ENCODE peak calls at places on chromosomes 13 and 19, in six cellular contexts. K is AG09309, D is A549, L is HCT116, X is fibroblast of the aortic adventitia, E is HL-60. U is an unnamed sample.

GRCh38 chr13:25421602-25422001 is 49.8 kb downstream of the ATP8A2 start:
- DNase-seq in K (no peak), D (no peak), L (no peak), X (no peak), E (no peak), U (no peak)

GRCh38 chr19:48770223-48770622 is 14.9 kb downstream of the FGF21 start:
- DNase-seq in K (peak; percentile 84), D (no peak), L (no peak), X (peak; percentile 71), E (no peak), U (peak; percentile 60)

GRCh38 chr13:70183041-70183440 is 74.8 kb upstream of the KLHL1 start:
- DNase-seq in K (no peak), D (no peak), L (no peak), X (no peak), E (no peak), U (no peak)

GRCh38 chr13:93397619-93398018 is 171.0 kb downstream of the GPC6 start:
- DNase-seq in K (no peak), D (no peak), L (no peak), X (no peak), E (no peak), U (no peak)

GRCh38 chr19:45528149-45528743 is 21.0 kb downstream of the VASP start:
- DNase-seq in K (no peak), D (no peak), L (no peak), X (peak; percentile 45), E (no peak), U (peak; percentile 29)

GRCh38 chr19:1042689-1043511 is 3.0 kb downstream of the ABCA7 start:
- DNase-seq in K (no peak), D (no peak), L (no peak), X (no peak), E (no peak), U (no peak)

GRCh38 chr13:93238711-93239110 is 12.1 kb downstream of the GPC6 start:
- DNase-seq in K (no peak), D (no peak), L (no peak), X (no peak), E (no peak), U (no peak)

GRCh38 chr19:15074371-15074770 is 7.6 kb upstream of the OR1I1 start:
- DNase-seq in K (no peak), D (no peak), L (no peak), X (no peak), E (no peak), U (no peak)

GRCh38 chr19:19406878-19407639 is 1.6 kb downstream of the GATAD2A start:
- DNase-seq in K (no peak), D (no peak), L (no peak), X (peak; percentile 53), E (peak; percentile 67), U (peak; percentile 55)

GRCh38 chr13:41520699-41521630 is 63.6 kb downstream of the RGCC start:
- DNase-seq in K (no peak), D (no peak), L (no peak), X (no peak), E (no peak), U (no peak)

GRCh38 chr19:43574424-43575155 is 737 bp downstream of the XRCC1 start:
- DNase-seq in K (no peak), D (no peak), L (no peak), X (no peak), E (no peak), U (no peak)

GRCh38 chr13:44734204-44734707 is 158.1 kb upstream of the TSC22D1 start:
- DNase-seq in K (no peak), D (no peak), L (no peak), X (peak; percentile 87), E (no peak), U (peak; percentile 38)

GRCh38 chr13:110416131-110416584 is 109.1 kb downstream of the COL4A2 start:
- DNase-seq in K (no peak), D (no peak), L (no peak), X (peak; percentile 59), E (no peak), U (peak; percentile 66)

GRCh38 chr19:50568321-50569022 is at the start of gene LRRC4B:
- DNase-seq in K (no peak), D (no peak), L (no peak), X (no peak), E (no peak), U (peak; percentile 15)

GRCh38 chr13:86976521-86977324 is 694.4 kb upstream of the SLITRK5 start:
- DNase-seq in K (no peak), D (no peak), L (no peak), X (peak; percentile 1), E (no peak), U (no peak)

GRCh38 chr19:42090687-42091086 is 14.7 kb downstream of the ZNF574 start:
- DNase-seq in K (no peak), D (no peak), L (no peak), X (no peak), E (no peak), U (no peak)

GRCh38 chr13:59487883-59488282 is 675.8 kb downstream of the DIAPH3 start:
- DNase-seq in K (no peak), D (no peak), L (no peak), X (no peak), E (no peak), U (no peak)

GRCh38 chr19:611506-611869 is 21.8 kb downstream of the HCN2 start:
- DNase-seq in K (peak; percentile 96), D (no peak), L (no peak), X (peak; percentile 57), E (no peak), U (peak; percentile 63)

GRCh38 chr13:90979059-90979458 is 368.4 kb upstream of the MIR17HG start:
- DNase-seq in K (no peak), D (no peak), L (no peak), X (no peak), E (no peak), U (no peak)

GRCh38 chr13:102825921-102826706 is 19.7 kb upstream of the ERCC5 start:
- DNase-seq in K (peak; percentile 83), D (no peak), L (no peak), X (peak; percentile 97), E (no peak), U (peak; percentile 96)

GRCh38 chr13:36282818-36283432 is 14.7 kb downstream of the CCDC169 start:
- DNase-seq in K (no peak), D (peak; percentile 3), L (peak; percentile 2), X (peak; percentile 77), E (no peak), U (peak; percentile 71)

GRCh38 chr13:87311165-87311564 is 360.0 kb upstream of the SLITRK5 start:
- DNase-seq in K (no peak), D (no peak), L (no peak), X (no peak), E (no peak), U (no peak)

GRCh38 chr13:112710855-112711527 is 21.2 kb downstream of the ATP11A start:
- DNase-seq in K (no peak), D (no peak), L (no peak), X (no peak), E (no peak), U (no peak)

GRCh38 chr13:112713517-112714253 is 23.8 kb downstream of the ATP11A start:
- DNase-seq in K (no peak), D (no peak), L (no peak), X (peak; percentile 19), E (no peak), U (no peak)

GRCh38 chr13:112711528-112712265 is 21.9 kb downstream of the ATP11A start:
- DNase-seq in K (peak; percentile 93), D (peak; percentile 87), L (peak; percentile 85), X (peak; percentile 99), E (no peak), U (peak; percentile 97)

GRCh38 chr13:112714366-112714765 is 24.5 kb downstream of the ATP11A start:
- DNase-seq in K (no peak), D (no peak), L (no peak), X (no peak), E (no peak), U (no peak)

GRCh38 chr13:112712451-112712881 is 22.6 kb downstream of the ATP11A start:
- DNase-seq in K (no peak), D (no peak), L (no peak), X (no peak), E (no peak), U (no peak)
- H3K4me3 ChIP-seq in K (no peak overlapping the region), D (no peak overlapping the region), L (no peak overlapping the region), X (no peak overlapping the region), E (no peak overlapping the region), U (no peak overlapping the region)

DNA sequence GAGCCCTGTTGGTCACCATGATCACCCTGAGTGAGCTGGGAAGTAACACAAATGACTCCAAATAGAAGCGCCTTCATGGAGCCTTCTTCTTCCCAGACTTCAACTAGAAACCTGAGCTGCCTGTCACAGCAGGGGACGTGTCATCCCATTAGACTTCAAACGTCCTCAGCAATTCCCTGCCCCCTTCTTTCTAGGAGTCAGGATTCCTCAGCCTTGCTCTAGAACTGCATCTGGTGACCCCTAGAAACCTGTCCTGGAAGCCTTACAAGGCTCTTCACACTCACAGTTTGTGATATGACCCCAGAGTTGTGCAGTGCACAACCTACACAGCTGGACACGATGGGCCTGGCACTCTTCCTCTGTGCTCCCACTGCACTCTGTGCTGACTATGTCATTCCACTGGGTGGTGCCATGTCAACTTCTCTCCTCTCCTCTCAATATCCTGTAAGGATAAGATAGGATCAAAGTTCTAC is 23.6 kb upstream of the TTYH1 start:
- DNase-seq in K (no peak), D (no peak), L (no peak), X (no peak), E (no peak), U (no peak)
- TF ChIP-seq CTCF in K (no peak), D (no peak), L (peak; percentile 54), X (no peak), E (peak; percentile 8), U (no peak)

DNA sequence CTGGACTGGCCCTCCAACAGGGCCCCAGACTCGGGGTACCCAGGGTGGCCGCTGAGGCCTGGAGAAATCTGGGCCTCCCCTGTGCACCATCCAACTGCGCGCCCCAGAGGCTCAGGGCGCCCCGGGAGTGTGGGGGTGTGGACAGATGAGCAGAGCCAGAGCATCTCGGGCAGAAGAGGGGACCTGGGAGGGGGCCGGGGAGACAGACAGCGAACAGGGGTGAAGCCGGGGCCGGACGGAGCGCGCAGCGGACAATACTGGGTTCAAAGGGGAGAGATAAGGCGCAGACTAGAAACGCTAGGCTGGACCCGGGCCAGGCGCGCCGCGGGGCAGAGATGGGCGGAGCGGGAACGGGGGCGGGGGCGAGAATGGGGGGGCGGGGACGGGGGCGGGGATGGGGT is 460 bp upstream of the CERS4 start:
- DNase-seq in K (no peak), D (no peak), L (no peak), X (peak; percentile 9), E (no peak), U (no peak)
- H3K4me3 ChIP-seq in K (no peak overlapping the region), D (peak overlapping the region; percentile 67), L (peak overlapping the region; percentile 26), X (peak overlapping the region; percentile 46), E (no peak overlapping the region), U (peak overlapping the region; percentile 37)

DNA sequence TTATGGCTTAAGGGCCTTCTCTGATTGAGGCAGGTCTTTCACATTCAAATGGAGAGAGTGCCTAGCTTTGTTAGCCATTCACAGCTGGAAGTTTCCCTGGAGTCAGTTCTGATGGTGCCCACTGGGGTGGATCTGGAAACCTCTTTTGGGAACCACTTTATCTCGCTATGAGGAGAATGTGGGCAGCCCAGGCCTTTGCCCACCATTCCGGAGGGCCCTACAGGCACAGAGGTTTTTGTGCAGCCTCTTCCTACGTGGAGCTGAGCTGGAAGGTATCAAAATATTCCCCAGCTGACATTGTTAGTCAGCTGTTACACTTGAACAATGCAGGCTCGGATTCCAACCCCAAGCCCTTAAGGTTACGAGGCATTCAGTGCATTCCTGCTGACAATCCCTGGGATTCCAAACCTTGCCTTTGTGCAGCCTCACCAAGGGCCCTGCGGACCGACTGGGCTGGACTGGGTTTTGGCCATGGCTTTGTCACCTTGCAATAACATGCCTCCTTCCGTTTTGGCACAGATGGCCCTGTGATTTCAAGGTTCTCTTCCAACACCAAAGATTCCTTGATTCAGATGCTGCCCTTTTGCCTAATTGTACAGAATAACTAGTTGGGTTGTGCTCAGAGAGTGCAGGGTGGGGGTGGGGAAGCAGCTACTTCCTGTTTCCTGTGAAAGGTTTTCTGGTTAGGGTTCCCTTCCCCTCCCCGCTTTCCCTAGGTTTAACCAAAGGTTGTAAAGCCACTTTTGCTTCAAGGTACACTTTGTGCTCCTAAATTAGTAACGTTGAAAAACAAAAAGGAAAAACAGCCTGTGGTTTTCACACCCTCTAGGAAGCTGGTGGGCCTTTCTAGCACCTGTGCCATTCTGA is 27.1 kb downstream of the SAE1 start:
- DNase-seq in K (no peak), D (no peak), L (no peak), X (peak; percentile 90), E (peak; percentile 68), U (peak; percentile 86)
- TF ChIP-seq CTCF in K (no peak), D (no peak), L (no peak), X (peak; percentile 37), E (no peak), U (peak; percentile 12)